ENCODE peak calls at places on chromosomes 16 and 17, in eight cellular contexts. L, J, P, M, O, S, D and V are unnamed samples.

GRCh38 chr16:73171901-73172619 is 124.1 kb upstream of the ZFHX3 start:
- DNase-seq in L (peak), J (no peak), P (no peak), M (no peak), O (no peak), S (no peak), D (no peak), V (no peak)

GRCh38 chr17:27339836-27340550 is 46.1 kb downstream of the WSB1 start:
- DNase-seq in L (no peak), J (peak), P (peak), M (no peak), O (no peak), S (peak), D (peak), V (peak)

GRCh38 chr16:25691519-25692091 is at the start of gene HS3ST4:
- DNase-seq in L (no peak), J (no peak), P (no peak), M (no peak), O (no peak), S (peak), D (no peak), V (no peak)

GRCh38 chr16:67632415-67633172 is 12.3 kb upstream of the CARMIL2 start:
- DNase-seq in L (peak), J (no peak), P (no peak), M (no peak), O (no peak), S (no peak), D (peak), V (no peak)

GRCh38 chr17:74369221-74369620 is 1.9 kb downstream of the GPR142 start:
- DNase-seq in L (peak), J (peak), P (no peak), M (no peak), O (no peak), S (peak), D (no peak), V (no peak)

GRCh38 chr17:80692931-80693467 is 148.4 kb downstream of the RPTOR start:
- DNase-seq in L (no peak), J (no peak), P (no peak), M (no peak), O (no peak), S (no peak), D (no peak), V (no peak)

GRCh38 chr17:2084766-2085647 is 30.1 kb downstream of the HIC1 start:
- DNase-seq in L (peak), J (no peak), P (no peak), M (peak), O (no peak), S (no peak), D (peak), V (peak)

GRCh38 chr17:1071103-1071825 is 74.3 kb downstream of the TIMM22 start:
- DNase-seq in L (peak), J (no peak), P (no peak), M (no peak), O (no peak), S (no peak), D (no peak), V (no peak)

GRCh38 chr17:77352441-77352840 is 211.7 kb downstream of the SEC14L1 start:
- DNase-seq in L (no peak), J (no peak), P (no peak), M (no peak), O (no peak), S (no peak), D (no peak), V (no peak)

GRCh38 chr16:58492735-58493134 is 7.2 kb upstream of the NDRG4 start:
- DNase-seq in L (no peak), J (no peak), P (no peak), M (no peak), O (no peak), S (no peak), D (no peak), V (no peak)

GRCh38 chr17:15660077-15660476 is 24.0 kb downstream of the TRIM16 start:
- DNase-seq in L (no peak), J (no peak), P (no peak), M (no peak), O (no peak), S (no peak), D (no peak), V (no peak)

GRCh38 chr17:77746391-77746790 is 212.1 kb upstream of the TNRC6C start:
- DNase-seq in L (no peak), J (no peak), P (no peak), M (no peak), O (no peak), S (no peak), D (no peak), V (no peak)

GRCh38 chr17:75047398-75048098 is 523 bp downstream of the KCTD2 start:
- DNase-seq in L (peak), J (peak), P (peak), M (peak), O (peak), S (peak), D (no peak), V (peak)

GRCh38 chr17:1043601-1044251 is 46.8 kb downstream of the TIMM22 start:
- DNase-seq in L (peak), J (no peak), P (no peak), M (peak), O (no peak), S (no peak), D (no peak), V (no peak)

GRCh38 chr16:2492292-2492691 is 17.4 kb downstream of the TBC1D24 start:
- DNase-seq in L (no peak), J (no peak), P (no peak), M (no peak), O (no peak), S (no peak), D (no peak), V (no peak)

GRCh38 chr17:16662936-16663335 is 9.3 kb upstream of the ZNF624 start:
- DNase-seq in L (no peak), J (no peak), P (no peak), M (no peak), O (no peak), S (no peak), D (no peak), V (peak)

GRCh38 chr17:30554839-30555751 is 77.9 kb downstream of the GOSR1 start:
- DNase-seq in L (no peak), J (no peak), P (no peak), M (peak), O (no peak), S (peak), D (no peak), V (peak)

GRCh38 chr17:70270554-70270953 is 101.2 kb downstream of the KCNJ2 start:
- DNase-seq in L (no peak), J (no peak), P (no peak), M (no peak), O (no peak), S (no peak), D (no peak), V (no peak)

GRCh38 chr17:32490101-32490482 is 3.3 kb downstream of the CDK5R1 start:
- DNase-seq in L (no peak), J (peak), P (no peak), M (peak), O (no peak), S (peak), D (no peak), V (no peak)